ENCODE peak calls at places on chromosome 1, in four cellular contexts. Z is GM23248, B is HCT116, V is ACHN. R is an unnamed sample.

GRCh38 chr1:160116277-160117147 is 953 bp downstream of the ATP1A2 start:
- DNase-seq in Z (peak; percentile 46), B (no peak), V (no peak), R (no peak)

GRCh38 chr1:185159966-185160365 is 3.0 kb downstream of the SWT1 start:
- DNase-seq in Z (peak; percentile 39), B (no peak), V (no peak), R (no peak)

GRCh38 chr1:101769520-101769919 is 227.2 kb downstream of the OLFM3 start:
- DNase-seq in Z (peak; percentile 18), B (no peak), V (peak; percentile 17), R (no peak)

GRCh38 chr1:29991025-29991424 is 732.4 kb downstream of the MATN1 start:
- DNase-seq in Z (no peak), B (no peak), V (no peak), R (no peak)

GRCh38 chr1:158037876-158038359 is 44.5 kb downstream of the KIRREL1 start:
- DNase-seq in Z (peak; percentile 78), B (no peak), V (peak; percentile 82), R (no peak)

GRCh38 chr1:46528297-46528955 is 23.0 kb downstream of the KNCN start:
- DNase-seq in Z (peak; percentile 33), B (no peak), V (no peak), R (no peak)

GRCh38 chr1:186212574-186213224 is 162.4 kb downstream of the TPR start:
- DNase-seq in Z (peak; percentile 90), B (peak; percentile 80), V (peak; percentile 83), R (peak; percentile 63)

GRCh38 chr1:8671313-8671917 is 146.0 kb downstream of the RERE start:
- DNase-seq in Z (peak; percentile 92), B (peak; percentile 22), V (peak; percentile 66), R (peak; percentile 38)

GRCh38 chr1:86396503-86396900 is 379 bp upstream of the ODF2L start:
- DNase-seq in Z (no peak), B (no peak), V (no peak), R (no peak)

GRCh38 chr1:24696033-24696755 is 49.1 kb upstream of the CLIC4 start:
- DNase-seq in Z (no peak), B (no peak), V (no peak), R (no peak)

GRCh38 chr1:10966233-10966632 is 46.2 kb upstream of the TARDBP start:
- DNase-seq in Z (no peak), B (no peak), V (no peak), R (no peak)

GRCh38 chr1:156551866-156552265 is 20.5 kb downstream of the IQGAP3 start:
- DNase-seq in Z (peak; percentile 66), B (peak; percentile 23), V (peak; percentile 73), R (peak; percentile 57)

GRCh38 chr1:20358761-20359263 is 68.1 kb downstream of the VWA5B1 start:
- DNase-seq in Z (peak; percentile 50), B (no peak), V (no peak), R (no peak)

GRCh38 chr1:37922767-37923550 is 23.9 kb downstream of the INPP5B start:
- DNase-seq in Z (no peak), B (no peak), V (no peak), R (no peak)

GRCh38 chr1:23645338-23645737 is 46.3 kb upstream of the RPL11 start:
- DNase-seq in Z (no peak), B (no peak), V (no peak), R (no peak)